ENCODE peak calls at places on chromosome 12, in six cellular contexts. G is activated CD4-positive, alpha-beta T cell treated with anti-CD3 and anti-CD28 coated beads for 24 hours; S is substantia nigra; A is NCI-H2081; Q is lung; D is A549. V is an unnamed sample.

GRCh38 chr12:92551853-92552397 is 150.9 kb upstream of the PLEKHG7 start:
- DNase-seq in G (peak), S (no peak), A (no peak), Q (no peak), D (peak), V (peak)

GRCh38 chr12:57243521-57244305 is 7.3 kb downstream of the STAC3 start:
- DNase-seq in G (peak), S (peak), A (peak), Q (peak), D (peak), V (no peak)

GRCh38 chr12:125882141-125882540 is 816.9 kb downstream of the AACS start:
- DNase-seq in G (no peak), S (no peak), A (no peak), Q (no peak), D (no peak), V (no peak)

GRCh38 chr12:71661977-71662522 is 1.6 kb downstream of the ZFC3H1 start:
- DNase-seq in G (no peak), S (no peak), A (no peak), Q (no peak), D (no peak), V (no peak)

GRCh38 chr12:12007001-12007712 is 63.6 kb upstream of the BCL2L14 start:
- DNase-seq in G (peak), S (no peak), A (no peak), Q (no peak), D (no peak), V (no peak)

GRCh38 chr12:54405573-54405972 is 13.5 kb downstream of the ITGA5 start:
- DNase-seq in G (no peak), S (no peak), A (no peak), Q (no peak), D (no peak), V (no peak)

GRCh38 chr12:121446760-121447159 is 46.8 kb downstream of the RNF34 start:
- DNase-seq in G (no peak), S (no peak), A (no peak), Q (no peak), D (no peak), V (no peak)

GRCh38 chr12:75725505-75726120 is 214.2 kb upstream of the KRR1 start:
- DNase-seq in G (no peak), S (no peak), A (no peak), Q (no peak), D (peak), V (no peak)

GRCh38 chr12:123485756-123486155 is 27.8 kb downstream of the SNRNP35 start:
- DNase-seq in G (no peak), S (no peak), A (no peak), Q (no peak), D (no peak), V (no peak)

GRCh38 chr12:121793501-121793835 is at the start of gene RHOF:
- DNase-seq in G (no peak), S (no peak), A (no peak), Q (peak), D (no peak), V (no peak)

GRCh38 chr12:12582193-12582881 is 19.7 kb upstream of the DUSP16 start:
- DNase-seq in G (no peak), S (no peak), A (no peak), Q (no peak), D (no peak), V (no peak)

GRCh38 chr12:10362828-10363664 is 26.8 kb downstream of the KLRK1 start:
- DNase-seq in G (no peak), S (no peak), A (no peak), Q (no peak), D (no peak), V (no peak)

GRCh38 chr12:132218915-132219314 is 74.7 kb downstream of the NOC4L start:
- DNase-seq in G (peak), S (no peak), A (peak), Q (no peak), D (peak), V (no peak)

GRCh38 chr12:111451649-111452129 is 46.0 kb downstream of the SH2B3 start:
- DNase-seq in G (no peak), S (no peak), A (peak), Q (peak), D (peak), V (no peak)

GRCh38 chr12:16165506-16165905 is 112.0 kb downstream of the SLC15A5 start:
- DNase-seq in G (no peak), S (no peak), A (peak), Q (no peak), D (peak), V (no peak)

GRCh38 chr12:103930787-103931536 is 752 bp downstream of the HSP90B1 start:
- DNase-seq in G (no peak), S (peak), A (no peak), Q (peak), D (peak), V (no peak)

GRCh38 chr12:118372541-118373495 is at the start of gene TAOK3:
- DNase-seq in G (peak), S (peak), A (peak), Q (peak), D (peak), V (peak)

GRCh38 chr12:108839890-108840230 is 17.5 kb downstream of the SSH1 start:
- DNase-seq in G (no peak), S (no peak), A (no peak), Q (no peak), D (no peak), V (no peak)

GRCh38 chr12:14693116-14693515 is 3.3 kb downstream of the GUCY2C start:
- DNase-seq in G (no peak), S (no peak), A (no peak), Q (no peak), D (no peak), V (no peak)

GRCh38 chr12:89576572-89577220 is 50.8 kb upstream of the POC1B start:
- DNase-seq in G (no peak), S (no peak), A (no peak), Q (no peak), D (no peak), V (no peak)

GRCh38 chr12:54185919-54186318 is 2.9 kb downstream of the SMUG1 start:
- DNase-seq in G (no peak), S (no peak), A (no peak), Q (no peak), D (no peak), V (no peak)

GRCh38 chr12:48882325-48882687 is 16.6 kb upstream of the RND1 start:
- DNase-seq in G (no peak), S (no peak), A (no peak), Q (peak), D (peak), V (no peak)

GRCh38 chr12:124328116-124328515 is 33.2 kb downstream of the RFLNA start:
- DNase-seq in G (no peak), S (no peak), A (no peak), Q (no peak), D (no peak), V (no peak)

GRCh38 chr12:57488397-57489156 is 709 bp downstream of the MARS1 start:
- DNase-seq in G (no peak), S (no peak), A (no peak), Q (no peak), D (no peak), V (no peak)

GRCh38 chr12:53219116-53219955 is 12.3 kb upstream of the ITGB7 start:
- DNase-seq in G (peak), S (no peak), A (no peak), Q (no peak), D (peak), V (no peak)

GRCh38 chr12:9784326-9784725 is 23.6 kb upstream of the CD69 start:
- DNase-seq in G (no peak), S (no peak), A (no peak), Q (no peak), D (no peak), V (no peak)

GRCh38 chr12:100733817-100734593 is 60.6 kb upstream of the ANO4 start:
- DNase-seq in G (no peak), S (no peak), A (peak), Q (no peak), D (peak), V (no peak)

GRCh38 chr12:118371354-118372282 is 1.1 kb downstream of the TAOK3 start:
- DNase-seq in G (no peak), S (peak), A (no peak), Q (no peak), D (peak), V (no peak)

GRCh38 chr12:16726879-16727278 is 120.9 kb upstream of the LMO3 start:
- DNase-seq in G (no peak), S (no peak), A (no peak), Q (no peak), D (no peak), V (no peak)

GRCh38 chr12:131090254-131091210 is 136.8 kb downstream of the ADGRD1 start:
- DNase-seq in G (no peak), S (no peak), A (no peak), Q (no peak), D (peak), V (no peak)

GRCh38 chr12:124185970-124186686 is 108.8 kb upstream of the RFLNA start:
- DNase-seq in G (no peak), S (no peak), A (no peak), Q (no peak), D (no peak), V (no peak)

GRCh38 chr12:124653169-124653931 is 85.9 kb upstream of the NCOR2 start:
- DNase-seq in G (no peak), S (no peak), A (no peak), Q (no peak), D (no peak), V (no peak)

GRCh38 chr12:117857632-117858274 is 111.0 kb downstream of the KSR2 start:
- DNase-seq in G (peak), S (no peak), A (peak), Q (peak), D (peak), V (no peak)

GRCh38 chr12:45409966-45410365 is 194.1 kb downstream of the ANO6 start:
- DNase-seq in G (no peak), S (no peak), A (no peak), Q (no peak), D (no peak), V (no peak)

GRCh38 chr12:58915634-58916033 is 4.7 kb downstream of the LRIG3 start:
- DNase-seq in G (no peak), S (no peak), A (peak), Q (no peak), D (no peak), V (no peak)

GRCh38 chr12:2161478-2161877 is 108.7 kb downstream of the CACNA1C start:
- DNase-seq in G (no peak), S (no peak), A (no peak), Q (no peak), D (no peak), V (no peak)

GRCh38 chr12:71871116-71871515 is 31.6 kb downstream of the TBC1D15 start:
- DNase-seq in G (no peak), S (no peak), A (no peak), Q (no peak), D (no peak), V (no peak)